ENCODE peak calls at places on chromosomes 4 and X, in nine cellular contexts. One of them, this sample, is unnamed.
A peak's percentile ranks its signal among the peaks of the same experiment; 100 is the strongest.

GRCh38 chrX:48025561-48025960 is 18.8 kb downstream of the SPACA5 start:
- DNase-seq in Panc1: no peak
- DNase-seq in PC-9: no peak
- DNase-seq in pancreas: no peak
- DNase-seq in upper lobe of right lung: no peak
- DNase-seq in ovary: no peak
- DNase-seq in tibial nerve: peak; percentile 66
- DNase-seq in gastrocnemius medialis: no peak
- DNase-seq in IMR-90: peak; percentile 61
- DNase-seq in this sample: peak; percentile 24

GRCh38 chrX:43333543-43333942 is 322.6 kb upstream of the MAOA start:
- DNase-seq in Panc1: no peak
- DNase-seq in PC-9: no peak
- DNase-seq in pancreas: no peak
- DNase-seq in upper lobe of right lung: no peak
- DNase-seq in ovary: no peak
- DNase-seq in tibial nerve: no peak
- DNase-seq in gastrocnemius medialis: no peak
- DNase-seq in IMR-90: no peak
- DNase-seq in this sample: no peak

GRCh38 chrX:124507276-124507675 is 160.9 kb downstream of the SH2D1A start:
- DNase-seq in Panc1: peak; percentile 47
- DNase-seq in PC-9: no peak
- DNase-seq in pancreas: no peak
- DNase-seq in upper lobe of right lung: no peak
- DNase-seq in ovary: no peak
- DNase-seq in tibial nerve: no peak
- DNase-seq in gastrocnemius medialis: no peak
- DNase-seq in IMR-90: no peak
- DNase-seq in this sample: no peak

GRCh38 chrX:149962859-149963757 is 24.8 kb upstream of the EOLA2 start:
- DNase-seq in Panc1: peak; percentile 58
- DNase-seq in PC-9: peak; percentile 48
- DNase-seq in pancreas: peak; percentile 48
- DNase-seq in upper lobe of right lung: no peak
- DNase-seq in ovary: peak; percentile 53
- DNase-seq in tibial nerve: peak; percentile 29
- DNase-seq in gastrocnemius medialis: peak; percentile 37
- DNase-seq in IMR-90: peak; percentile 69
- DNase-seq in this sample: no peak

GRCh38 chr4:41125558-41126311 is 88.6 kb downstream of the APBB2 start:
- DNase-seq in Panc1: no peak
- DNase-seq in PC-9: no peak
- DNase-seq in pancreas: no peak
- DNase-seq in upper lobe of right lung: no peak
- DNase-seq in ovary: no peak
- DNase-seq in tibial nerve: no peak
- DNase-seq in gastrocnemius medialis: no peak
- DNase-seq in IMR-90: peak; percentile 36
- DNase-seq in this sample: no peak

GRCh38 chr4:108060686-108061321 is 71.1 kb downstream of the HADH start:
- DNase-seq in Panc1: no peak
- DNase-seq in PC-9: no peak
- DNase-seq in pancreas: no peak
- DNase-seq in upper lobe of right lung: no peak
- DNase-seq in ovary: no peak
- DNase-seq in tibial nerve: no peak
- DNase-seq in gastrocnemius medialis: no peak
- DNase-seq in IMR-90: no peak
- DNase-seq in this sample: no peak

GRCh38 chr4:163166041-163166579 is 580 bp downstream of the NAF1 start:
- DNase-seq in Panc1: no peak
- DNase-seq in PC-9: peak; percentile 49
- DNase-seq in pancreas: peak; percentile 63
- DNase-seq in upper lobe of right lung: peak; percentile 83
- DNase-seq in ovary: peak; percentile 54
- DNase-seq in tibial nerve: peak; percentile 10
- DNase-seq in gastrocnemius medialis: peak; percentile 49
- DNase-seq in IMR-90: peak; percentile 33
- DNase-seq in this sample: peak; percentile 27

GRCh38 chrX:71618303-71618721 is at the start of gene CXCR3:
- DNase-seq in Panc1: no peak
- DNase-seq in PC-9: no peak
- DNase-seq in pancreas: peak; percentile 38
- DNase-seq in upper lobe of right lung: peak; percentile 72
- DNase-seq in ovary: no peak
- DNase-seq in tibial nerve: no peak
- DNase-seq in gastrocnemius medialis: no peak
- DNase-seq in IMR-90: no peak
- DNase-seq in this sample: peak; percentile 21

GRCh38 chr4:129218355-129218754 is 122.4 kb downstream of the C4orf33 start:
- DNase-seq in Panc1: no peak
- DNase-seq in PC-9: no peak
- DNase-seq in pancreas: no peak
- DNase-seq in upper lobe of right lung: no peak
- DNase-seq in ovary: no peak
- DNase-seq in tibial nerve: no peak
- DNase-seq in gastrocnemius medialis: no peak
- DNase-seq in IMR-90: no peak
- DNase-seq in this sample: no peak

GRCh38 chrX:8374041-8374825 is 90.4 kb upstream of the VCX3B start:
- DNase-seq in Panc1: no peak
- DNase-seq in PC-9: no peak
- DNase-seq in pancreas: no peak
- DNase-seq in upper lobe of right lung: no peak
- DNase-seq in ovary: no peak
- DNase-seq in tibial nerve: no peak
- DNase-seq in gastrocnemius medialis: no peak
- DNase-seq in IMR-90: no peak
- DNase-seq in this sample: no peak

GRCh38 chrX:6761251-6761650 is 226.3 kb upstream of the VCX3A start:
- DNase-seq in Panc1: no peak
- DNase-seq in PC-9: no peak
- DNase-seq in pancreas: no peak
- DNase-seq in upper lobe of right lung: no peak
- DNase-seq in ovary: no peak
- DNase-seq in tibial nerve: no peak
- DNase-seq in gastrocnemius medialis: no peak
- DNase-seq in IMR-90: no peak
- DNase-seq in this sample: no peak

GRCh38 chr4:78684196-78685079 is 91.7 kb upstream of the BMP2K start:
- DNase-seq in Panc1: no peak
- DNase-seq in PC-9: no peak
- DNase-seq in pancreas: no peak
- DNase-seq in upper lobe of right lung: no peak
- DNase-seq in ovary: no peak
- DNase-seq in tibial nerve: no peak
- DNase-seq in gastrocnemius medialis: no peak
- DNase-seq in IMR-90: peak; percentile 55
- DNase-seq in this sample: no peak

GRCh38 chr4:36587909-36588472 is 306.6 kb downstream of the DTHD1 start:
- DNase-seq in Panc1: no peak
- DNase-seq in PC-9: no peak
- DNase-seq in pancreas: no peak
- DNase-seq in upper lobe of right lung: no peak
- DNase-seq in ovary: no peak
- DNase-seq in tibial nerve: no peak
- DNase-seq in gastrocnemius medialis: no peak
- DNase-seq in IMR-90: no peak
- DNase-seq in this sample: no peak
- H3K9me3 ChIP-seq in Panc1: no peaks in the 10 kb centered on the region
- H3K9me3 ChIP-seq in PC-9: no peaks in the 10 kb centered on the region
- H3K9me3 ChIP-seq in pancreas: no peaks in the 10 kb centered on the region
- H3K9me3 ChIP-seq in upper lobe of right lung: no peaks in the 10 kb centered on the region
- H3K9me3 ChIP-seq in ovary: no peaks in the 10 kb centered on the region
- H3K9me3 ChIP-seq in tibial nerve: peaks cover 3% of the 10 kb centered on the region
- H3K9me3 ChIP-seq in gastrocnemius medialis: no peaks in the 10 kb centered on the region
- H3K9me3 ChIP-seq in IMR-90: peaks cover 2% of the 10 kb centered on the region
- H3K9me3 ChIP-seq in this sample: peaks cover 5% of the 10 kb centered on the region

DNA sequence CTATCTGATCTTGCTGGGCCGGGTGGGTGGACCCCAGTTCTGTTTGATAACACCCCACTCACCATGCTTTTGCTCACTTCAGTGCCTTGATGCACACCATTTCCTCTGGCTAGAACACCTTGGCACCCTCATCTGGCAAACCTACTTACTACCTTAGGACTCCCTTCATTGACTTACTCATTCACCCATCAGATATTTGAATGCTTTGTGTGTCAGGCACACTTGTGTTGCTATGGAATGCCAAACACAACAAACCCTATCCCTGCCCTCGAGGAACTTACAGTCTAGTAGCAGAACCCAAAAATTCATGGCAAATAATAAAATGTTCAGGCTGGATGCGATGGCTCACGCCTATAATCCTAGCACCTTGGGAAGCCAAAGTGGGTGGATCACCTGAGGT is 13.9 kb downstream of the CCNG2 start:
- DNase-seq in Panc1: no peak
- DNase-seq in PC-9: no peak
- DNase-seq in pancreas: no peak
- DNase-seq in upper lobe of right lung: no peak
- DNase-seq in ovary: no peak
- DNase-seq in tibial nerve: no peak
- DNase-seq in gastrocnemius medialis: no peak
- DNase-seq in IMR-90: no peak
- DNase-seq in this sample: no peak
- H3K27ac ChIP-seq in Panc1: no peak overlapping the region
- H3K27ac ChIP-seq in PC-9: no peak overlapping the region
- H3K27ac ChIP-seq in pancreas: no peak overlapping the region
- H3K27ac ChIP-seq in upper lobe of right lung: no peak overlapping the region
- H3K27ac ChIP-seq in ovary: no peak overlapping the region
- H3K27ac ChIP-seq in tibial nerve: no peak overlapping the region
- H3K27ac ChIP-seq in gastrocnemius medialis: no peak overlapping the region
- H3K27ac ChIP-seq in IMR-90: no peak overlapping the region
- H3K27ac ChIP-seq in this sample: no peak overlapping the region

DNA sequence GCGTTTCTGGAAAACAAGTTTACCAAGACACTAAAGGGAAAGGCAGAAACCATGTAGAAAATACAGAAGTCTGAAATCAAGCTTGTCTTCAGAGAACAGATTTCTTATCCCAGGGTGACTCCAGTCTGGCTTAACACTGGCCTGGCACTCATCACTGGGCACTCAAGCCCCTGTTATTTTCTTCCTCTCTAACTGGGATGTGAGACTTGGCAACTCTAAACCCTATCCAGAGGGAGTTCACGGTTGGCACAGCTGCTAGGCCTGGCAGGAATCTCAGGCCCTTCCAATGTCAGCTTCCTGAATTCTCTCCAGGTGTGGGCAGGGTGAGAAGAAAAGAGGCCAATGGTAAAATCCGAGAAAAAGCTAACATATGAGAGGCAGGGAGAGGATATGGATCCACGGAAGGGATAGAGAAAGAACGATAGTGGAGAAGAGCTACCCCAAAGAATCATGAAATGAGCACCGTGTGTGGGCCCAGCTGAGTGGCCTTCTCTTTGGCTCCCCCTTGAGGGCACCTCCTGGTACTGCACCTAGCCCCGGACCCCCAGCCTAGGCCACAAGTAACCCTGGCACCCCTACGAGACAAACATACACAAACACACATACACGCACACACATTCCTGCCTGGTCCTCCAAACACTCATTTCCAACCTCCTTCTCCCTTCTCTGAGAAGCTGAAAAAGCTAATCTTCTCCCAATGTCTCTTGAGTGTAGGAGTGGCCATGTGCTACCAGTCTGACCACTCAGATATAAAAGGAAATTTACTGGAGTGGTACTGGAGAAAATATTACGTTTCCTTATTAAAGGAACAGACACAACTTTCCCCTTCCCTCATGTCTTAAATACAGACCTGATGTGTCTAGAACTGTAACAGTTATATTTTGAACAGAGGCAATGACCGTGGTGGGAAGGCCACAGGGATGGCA is 16.6 kb upstream of the PTCHD1 start:
- DNase-seq in Panc1: peak; percentile 39
- DNase-seq in PC-9: no peak
- DNase-seq in pancreas: no peak
- DNase-seq in upper lobe of right lung: no peak
- DNase-seq in ovary: no peak
- DNase-seq in tibial nerve: no peak
- DNase-seq in gastrocnemius medialis: no peak
- DNase-seq in IMR-90: no peak
- DNase-seq in this sample: no peak
- TF ChIP-seq CTCF in Panc1: peak; percentile 81
- TF ChIP-seq CTCF in PC-9: peak; percentile 75
- TF ChIP-seq CTCF in pancreas: peak; percentile 61
- TF ChIP-seq CTCF in upper lobe of right lung: peak; percentile 63
- TF ChIP-seq CTCF in ovary: no peak
- TF ChIP-seq CTCF in tibial nerve: peak; percentile 30
- TF ChIP-seq CTCF in gastrocnemius medialis: no peak
- TF ChIP-seq CTCF in IMR-90: peak; percentile 52
- TF ChIP-seq CTCF in this sample: peak; percentile 40

GRCh38 chr4:87422104-87423052 is at the start of gene NUDT9:
- DNase-seq in Panc1: peak; percentile 86
- DNase-seq in PC-9: peak; percentile 83
- DNase-seq in pancreas: peak; percentile 87
- DNase-seq in upper lobe of right lung: peak; percentile 98
- DNase-seq in ovary: peak; percentile 95
- DNase-seq in tibial nerve: peak; percentile 97
- DNase-seq in gastrocnemius medialis: peak; percentile 96
- DNase-seq in IMR-90: peak; percentile 96
- DNase-seq in this sample: peak; percentile 85
- H3K9me3 ChIP-seq in Panc1: no peaks in the 10 kb centered on the region
- H3K9me3 ChIP-seq in PC-9: no peaks in the 10 kb centered on the region
- H3K9me3 ChIP-seq in pancreas: no peaks in the 10 kb centered on the region
- H3K9me3 ChIP-seq in upper lobe of right lung: no peaks in the 10 kb centered on the region
- H3K9me3 ChIP-seq in ovary: no peaks in the 10 kb centered on the region
- H3K9me3 ChIP-seq in tibial nerve: no peaks in the 10 kb centered on the region
- H3K9me3 ChIP-seq in gastrocnemius medialis: no peaks in the 10 kb centered on the region
- H3K9me3 ChIP-seq in IMR-90: no peaks in the 10 kb centered on the region
- H3K9me3 ChIP-seq in this sample: no peaks in the 10 kb centered on the region

GRCh38 chr4:88457307-88458090 is 580 bp downstream of the HERC5 start:
- DNase-seq in Panc1: no peak
- DNase-seq in PC-9: peak; percentile 35
- DNase-seq in pancreas: peak; percentile 67
- DNase-seq in upper lobe of right lung: peak; percentile 76
- DNase-seq in ovary: peak; percentile 68
- DNase-seq in tibial nerve: peak; percentile 11
- DNase-seq in gastrocnemius medialis: peak; percentile 33
- DNase-seq in IMR-90: no peak
- DNase-seq in this sample: peak; percentile 20
- H3K27ac ChIP-seq in Panc1: no peak overlapping the region
- H3K27ac ChIP-seq in PC-9: no peak overlapping the region
- H3K27ac ChIP-seq in pancreas: peak overlapping the region; percentile 71
- H3K27ac ChIP-seq in upper lobe of right lung: peak overlapping the region; percentile 79
- H3K27ac ChIP-seq in ovary: peak overlapping the region; percentile 89
- H3K27ac ChIP-seq in tibial nerve: peak overlapping the region; percentile 88
- H3K27ac ChIP-seq in gastrocnemius medialis: peak overlapping the region; percentile 67
- H3K27ac ChIP-seq in IMR-90: no peak overlapping the region
- H3K27ac ChIP-seq in this sample: no peak overlapping the region